ENCODE peak calls at places on chromosomes 16 and 17, in five cellular contexts. D is tibial nerve, A is transverse colon, H is ovary, I is A549. J is an unnamed sample.

GRCh38 chr16:67461600-67462278 is 19.2 kb downstream of the ATP6V0D1 start:
- DNase-seq in A (peak), H (no peak), I (no peak), D (no peak), J (no peak)

GRCh38 chr16:11248133-11248532 is 7.9 kb downstream of the SOCS1 start:
- DNase-seq in I (no peak), D (no peak), A (no peak), H (no peak), J (no peak)

GRCh38 chr16:56708418-56708817 is 21.5 kb upstream of the NUP93 start:
- DNase-seq in A (no peak), H (no peak), I (no peak), D (no peak), J (no peak)

GRCh38 chr17:65593870-65594584 is 32.6 kb upstream of the AXIN2 start:
- DNase-seq in I (no peak), A (no peak), D (no peak), H (peak), J (no peak)

GRCh38 chr16:2769100-2769529 is 8.0 kb downstream of the ELOB start:
- DNase-seq in D (no peak), A (no peak), H (no peak), I (no peak), J (no peak)

GRCh38 chr16:83110221-83110768 is 483.5 kb downstream of the CDH13 start:
- DNase-seq in H (no peak), I (no peak), D (no peak), A (no peak), J (no peak)

GRCh38 chr17:44284024-44284400 is 16.1 kb upstream of the SLC4A1 start:
- DNase-seq in D (no peak), I (no peak), A (no peak), H (no peak), J (no peak)

GRCh38 chr17:34135841-34136240 is 119.2 kb upstream of the CCL2 start:
- DNase-seq in H (no peak), A (no peak), I (no peak), D (no peak), J (no peak)

GRCh38 chr16:30075503-30076275 is at the start of gene PPP4C:
- DNase-seq in A (peak), I (peak), D (peak), H (peak), J (peak)

GRCh38 chr17:55751720-55752250 is 934 bp downstream of the PCTP start:
- DNase-seq in H (no peak), A (no peak), I (no peak), D (no peak), J (no peak)

GRCh38 chr16:54489225-54489781 is 202.7 kb upstream of the IRX3 start:
- DNase-seq in A (peak), I (peak), H (no peak), D (no peak), J (no peak)

GRCh38 chr17:9271989-9272388 is 250.7 kb downstream of the NTN1 start:
- DNase-seq in D (no peak), I (no peak), A (no peak), H (no peak), J (no peak)

GRCh38 chr17:30552994-30553565 is 75.9 kb downstream of the GOSR1 start:
- DNase-seq in D (no peak), I (no peak), H (no peak), A (no peak), J (no peak)

GRCh38 chr16:88738167-88739084 is 32.1 kb downstream of the CTU2 start:
- DNase-seq in A (no peak), H (no peak), D (no peak), I (no peak), J (no peak)

GRCh38 chr16:51416921-51417320 is 265.9 kb upstream of the SALL1 start:
- DNase-seq in A (no peak), I (no peak), H (no peak), D (no peak), J (no peak)

GRCh38 chr16:70699696-70700095 is 13.8 kb upstream of the MTSS2 start:
- DNase-seq in I (no peak), D (no peak), A (no peak), H (no peak), J (no peak)

GRCh38 chr16:474420-475122 is 49.1 kb downstream of the RAB11FIP3 start:
- DNase-seq in I (no peak), D (no peak), H (no peak), A (peak), J (no peak)

GRCh38 chr16:86033971-86034370 is 135.0 kb downstream of the IRF8 start:
- DNase-seq in I (no peak), D (no peak), A (no peak), H (no peak), J (no peak)

GRCh38 chr17:13576661-13577526 is 24.8 kb downstream of the HS3ST3A1 start:
- DNase-seq in H (no peak), D (no peak), A (no peak), I (peak), J (no peak)

GRCh38 chr17:41894791-41895331 is 23.9 kb downstream of the ACLY start:
- DNase-seq in H (peak), A (no peak), I (peak), D (peak), J (peak)

DNA sequence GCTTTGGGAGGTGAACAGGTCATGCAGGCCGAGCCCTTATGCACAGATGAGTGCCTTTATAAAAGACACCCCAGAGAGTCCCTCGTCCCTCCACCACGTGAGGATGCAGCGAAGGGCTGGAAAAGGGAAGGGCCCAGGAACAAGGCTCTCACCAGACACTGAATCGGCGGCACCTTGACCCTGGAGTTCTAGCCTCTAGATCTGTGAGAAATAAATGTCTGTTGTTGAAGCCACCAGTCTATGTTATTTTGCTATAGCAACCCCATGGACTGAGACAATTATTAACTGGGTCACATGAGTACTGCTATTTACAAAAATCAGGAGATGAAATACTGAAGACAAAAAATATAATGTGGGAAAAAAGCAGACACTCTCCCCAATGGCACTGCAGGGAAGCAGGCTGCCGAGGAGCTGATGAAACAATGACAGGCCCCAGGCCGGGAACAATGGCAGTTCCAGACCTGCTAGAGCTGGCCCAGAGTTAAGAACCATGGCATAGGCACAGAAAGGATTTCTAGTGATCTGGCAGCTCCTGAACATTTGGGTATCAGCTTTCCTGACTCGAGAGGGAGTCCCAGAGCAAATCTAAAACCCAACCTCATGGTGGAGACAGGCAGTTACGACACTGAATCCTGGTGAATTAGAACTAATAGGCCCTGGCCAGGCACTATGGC is 17.8 kb upstream of the GGA2 start:
- DNase-seq in A (no peak), H (no peak), D (no peak), I (peak), J (no peak)
- H3K27ac ChIP-seq in A (no peak), H (no peak), D (no peak), I (no peak), J (no peak)

GRCh38 chr16:4693296-4693955 is at the start of gene NUDT16L1:
- DNase-seq in H (peak), I (peak), D (peak), A (peak), J (peak)
- TF ChIP-seq EP300 in H (no peak), I (no peak), D (peak), A (no peak), J (no peak)

DNA sequence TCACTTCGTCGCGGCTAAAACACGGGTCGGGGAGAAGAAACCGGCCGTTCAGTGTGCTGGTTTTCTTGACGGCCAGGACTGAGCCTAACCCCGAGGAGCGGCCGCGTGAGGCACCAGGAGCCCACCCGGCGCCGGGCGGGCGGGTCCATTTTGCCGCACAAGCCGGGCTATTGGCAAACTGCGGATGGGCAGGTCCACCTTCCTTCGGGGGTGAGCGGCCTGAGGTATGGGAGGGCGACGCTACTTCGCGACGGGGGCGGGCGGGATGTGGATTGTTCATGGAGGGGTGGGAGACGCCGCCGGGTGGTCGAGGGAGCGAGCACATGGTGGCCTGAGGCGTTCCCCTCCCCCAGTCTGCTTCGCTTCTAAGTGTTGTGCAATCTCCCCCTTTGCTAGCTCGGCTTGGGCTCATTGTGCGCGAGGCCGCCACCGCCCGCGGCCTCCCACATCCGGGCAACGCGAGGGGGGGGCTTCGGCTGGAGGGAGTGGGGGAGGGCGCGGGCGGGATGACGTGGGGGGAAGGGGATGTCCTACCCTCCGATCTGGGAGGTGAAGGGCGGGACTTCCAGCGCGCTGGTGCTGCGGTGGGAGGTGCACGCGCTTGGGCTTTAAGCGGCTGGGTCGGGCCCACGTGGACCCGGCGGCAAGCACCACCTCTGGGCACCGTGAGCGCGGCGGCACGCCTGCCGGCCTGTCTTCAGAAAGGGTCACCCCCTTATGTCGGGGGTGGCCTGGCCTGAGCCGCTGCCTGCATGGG is 5.9 kb upstream of the CD68 start:
- DNase-seq in I (peak), H (peak), D (peak), A (peak), J (peak)
- TF ChIP-seq POLR2A in I (no peak), H (peak), D (peak), A (peak), J (no peak)

DNA sequence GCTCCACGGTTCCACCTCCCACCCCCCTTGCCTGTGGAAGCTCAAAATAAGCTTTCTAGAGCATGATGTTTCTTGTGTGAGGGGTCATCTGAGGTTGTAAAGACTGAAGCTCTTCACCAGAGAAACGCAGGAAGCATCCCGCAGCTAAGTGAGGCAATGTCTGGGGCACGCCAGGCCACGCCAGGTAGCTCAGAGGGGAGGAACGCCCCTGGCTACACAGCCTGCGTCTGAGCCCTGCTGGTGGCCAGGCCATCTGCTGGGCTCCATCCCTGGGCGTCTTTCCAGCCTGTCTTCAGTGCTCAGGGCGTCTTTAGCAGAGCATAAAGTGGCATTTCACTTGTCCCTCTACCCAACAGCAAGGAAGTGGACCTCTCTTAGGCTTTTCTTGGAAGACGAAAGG is 15.2 kb downstream of the SOCS3 start:
- DNase-seq in A (no peak), H (no peak), I (no peak), D (no peak), J (no peak)
- H3K27ac ChIP-seq in A (no peak), H (no peak), I (no peak), D (no peak), J (no peak)

DNA sequence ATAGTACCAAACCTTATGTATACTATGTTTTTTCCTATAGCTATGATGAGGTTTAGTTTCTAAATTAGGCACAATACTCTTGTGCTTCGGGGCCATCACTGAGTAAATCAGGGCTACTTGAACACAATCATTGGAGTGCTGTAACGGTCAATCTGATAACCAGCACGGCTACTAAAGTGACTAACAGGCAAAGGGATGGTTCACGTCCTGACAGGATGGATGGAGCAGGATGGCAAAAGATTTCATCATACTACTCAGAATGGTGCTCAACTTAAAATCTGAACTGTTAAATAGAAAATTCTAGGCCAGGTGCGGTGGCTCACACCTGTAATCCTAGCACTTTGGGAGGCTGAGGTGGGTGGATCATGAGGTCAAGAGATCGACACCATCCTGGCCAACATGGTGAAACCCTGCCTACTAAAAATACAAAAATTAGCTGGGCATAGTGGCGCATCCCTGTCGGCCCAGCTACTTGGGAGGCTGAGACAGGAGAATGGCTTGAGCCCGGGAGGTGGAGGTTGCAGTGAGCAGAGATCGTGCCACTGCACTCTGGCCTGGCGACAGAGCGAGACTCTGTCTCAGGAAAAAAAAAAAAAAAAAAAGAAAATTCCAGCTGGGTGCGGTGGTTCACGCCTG is 7.0 kb downstream of the TUFM start:
- DNase-seq in A (no peak), D (no peak), H (no peak), I (no peak), J (no peak)
- TF ChIP-seq EP300 in A (no peak), D (no peak), H (no peak), I (no peak), J (no peak)

GRCh38 chr17:80428796-80429195 is 13.8 kb downstream of the ENDOV start:
- DNase-seq in H (no peak), D (no peak), I (no peak), A (no peak), J (no peak)
- TF ChIP-seq POLR2A in H (no peak), D (no peak), I (no peak), A (no peak), J (no peak)

GRCh38 chr17:27816946-27817345 is 16.6 kb upstream of the NOS2 start:
- DNase-seq in H (no peak), D (no peak), A (no peak), I (no peak), J (no peak)

GRCh38 chr17:27817731-27818130 is 17.4 kb upstream of the NOS2 start:
- DNase-seq in A (no peak), H (no peak), I (no peak), D (no peak), J (no peak)

GRCh38 chr17:27819171-27819544 is 18.8 kb upstream of the NOS2 start:
- DNase-seq in H (no peak), I (no peak), D (no peak), A (no peak), J (no peak)

GRCh38 chr17:27821318-27821717 is 21.0 kb upstream of the NOS2 start:
- DNase-seq in H (no peak), I (no peak), A (no peak), D (no peak), J (no peak)

DNA sequence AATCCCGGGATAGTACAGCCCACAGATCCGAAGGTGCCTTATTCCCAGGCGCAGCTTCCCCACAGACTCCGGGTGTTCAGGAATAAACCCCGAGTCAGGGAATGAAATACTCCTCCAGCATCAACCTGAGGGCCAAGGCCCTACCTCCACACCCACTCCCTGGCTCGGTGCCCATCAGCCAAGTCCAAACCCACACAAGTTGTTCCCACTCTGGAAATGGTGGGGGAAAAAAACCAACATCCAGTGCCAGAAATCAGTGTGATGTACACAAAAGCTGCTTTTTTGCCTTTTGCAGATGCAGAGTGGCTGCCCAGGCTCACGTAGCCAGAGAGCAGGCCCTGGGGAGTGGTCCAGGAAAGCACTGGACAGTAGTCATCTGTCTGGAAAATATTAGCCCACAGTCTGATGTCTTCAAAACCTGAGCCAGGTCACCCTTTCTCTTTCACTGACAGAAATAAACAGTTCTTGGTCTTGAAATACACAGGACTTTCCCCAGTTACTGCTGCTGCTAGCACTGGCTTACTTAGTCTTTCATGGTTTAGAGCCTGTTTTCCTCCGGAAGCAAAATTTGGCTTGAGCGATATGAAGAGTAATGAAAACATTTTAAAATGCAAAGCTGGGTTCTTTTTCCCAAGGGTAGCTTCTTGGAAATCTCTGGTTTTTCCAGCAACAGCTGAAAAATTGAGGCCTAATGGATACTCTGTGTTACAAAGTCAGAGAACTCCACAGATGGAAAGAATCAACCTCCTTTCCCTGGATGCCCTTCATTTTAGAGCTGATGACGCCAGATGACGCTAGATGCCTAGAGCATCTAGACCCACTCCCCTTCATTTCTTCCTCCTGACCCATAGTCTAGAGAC is 18.2 kb upstream of the NOS2 start:
- DNase-seq in I (no peak), D (no peak), A (peak), H (peak), J (no peak)
- H3K27ac ChIP-seq in I (no peak), D (peak), A (peak), H (no peak), J (no peak)

GRCh38 chr17:35341465-35341992 is 31.9 kb downstream of the SLFN11 start:
- DNase-seq in I (no peak), H (no peak), A (no peak), D (no peak), J (no peak)
- TF ChIP-seq EP300 in I (no peak), H (no peak), A (no peak), D (peak), J (no peak)